ENCODE peak calls at places on chromosomes 6 and 20, in ten cellular contexts. V is GM23248, J is HepG2, U is PC-9, D is PC-3, C is fibroblast of lung, L is H1, S is H9, G is GM12878, Z is neural progenitor cell. O is an unnamed sample. For H3K9me3, the result is how much of the 10 kb centered on the place peaks cover.

GRCh38 chr6:80639243-80639642 is 532.8 kb downstream of the BCKDHB start:
- DNase-seq in V (no peak), S (no peak), L (no peak), J (no peak), G (no peak), D (no peak), C (peak), U (no peak), Z (no peak), O (no peak)

GRCh38 chr6:138036955-138037592 is 70.1 kb downstream of the PERP start:
- DNase-seq in U (no peak), J (no peak), L (no peak), D (peak), Z (no peak), V (peak), G (no peak), S (no peak), C (no peak), O (no peak)

GRCh38 chr6:133499662-133500061 is 258.5 kb downstream of the EYA4 start:
- DNase-seq in L (no peak), V (no peak), G (no peak), U (no peak), D (no peak), C (no peak), S (no peak), J (no peak), Z (no peak), O (no peak)

GRCh38 chr20:34022154-34022842 is 28.6 kb downstream of the RALY start:
- DNase-seq in S (no peak), D (peak), G (peak), U (no peak), J (peak), V (peak), C (no peak), Z (peak), L (no peak), O (no peak)

GRCh38 chr6:37491161-37491829 is 8.4 kb downstream of the CCDC167 start:
- DNase-seq in U (no peak), Z (no peak), G (no peak), C (no peak), J (no peak), D (no peak), V (no peak), L (no peak), S (peak), O (no peak)

GRCh38 chr20:59585714-59586404 is 18.5 kb upstream of the PHACTR3 start:
- DNase-seq in L (no peak), Z (no peak), U (no peak), G (no peak), D (no peak), J (no peak), V (no peak), S (no peak), C (no peak), O (no peak)

GRCh38 chr6:48826884-48827701 is 636.0 kb downstream of the MMUT start:
- DNase-seq in S (no peak), G (no peak), D (peak), Z (no peak), C (peak), L (no peak), U (peak), V (peak), J (no peak), O (no peak)

GRCh38 chr6:16909599-16910360 is 148.5 kb upstream of the ATXN1 start:
- DNase-seq in C (peak), G (no peak), V (peak), Z (no peak), S (no peak), L (no peak), U (peak), D (peak), J (no peak), O (no peak)

GRCh38 chr6:104527761-104528415 is 331.8 kb downstream of the HACE1 start:
- DNase-seq in J (peak), G (no peak), D (peak), U (no peak), Z (peak), L (peak), V (peak), S (peak), C (peak), O (no peak)

GRCh38 chr6:11333292-11333849 is 100.9 kb upstream of the NEDD9 start:
- DNase-seq in J (no peak), C (no peak), Z (no peak), S (peak), G (no peak), L (no peak), V (no peak), D (no peak), U (no peak), O (no peak)

GRCh38 chr20:6613280-6613861 is 154.1 kb upstream of the BMP2 start:
- DNase-seq in L (no peak), C (no peak), Z (no peak), U (no peak), J (no peak), V (no peak), D (peak), S (no peak), G (no peak), O (no peak)

GRCh38 chr6:80214436-80215022 is 108.1 kb downstream of the BCKDHB start:
- DNase-seq in V (peak), Z (peak), J (peak), L (no peak), C (peak), S (no peak), G (no peak), D (peak), U (no peak), O (peak)

GRCh38 chr6:142844065-142844755 is 100.8 kb downstream of the HIVEP2 start:
- DNase-seq in S (no peak), J (no peak), U (no peak), L (no peak), V (peak), Z (no peak), D (peak), G (no peak), C (peak), O (no peak)

GRCh38 chr6:82877213-82878195 is 188.1 kb downstream of the UBE3D start:
- DNase-seq in C (peak), D (peak), G (no peak), Z (no peak), J (no peak), S (no peak), U (peak), L (no peak), V (no peak), O (no peak)

GRCh38 chr6:85124472-85125428 is 325.1 kb upstream of the NT5E start:
- DNase-seq in G (no peak), S (no peak), D (no peak), L (no peak), Z (no peak), C (no peak), V (peak), J (no peak), U (no peak), O (no peak)

GRCh38 chr6:105170066-105170465 is 9.7 kb downstream of the POPDC3 start:
- DNase-seq in Z (no peak), V (peak), S (no peak), L (no peak), D (no peak), J (no peak), G (no peak), C (peak), U (no peak), O (no peak)

GRCh38 chr6:31473780-31474725 is 23.9 kb upstream of the MICB start:
- DNase-seq in D (peak), V (peak), U (peak), L (peak), C (peak), Z (no peak), S (peak), G (no peak), J (no peak), O (no peak)

GRCh38 chr20:37821691-37822655 is 81.0 kb upstream of the VSTM2L start:
- DNase-seq in G (no peak), J (no peak), U (no peak), C (peak), D (no peak), S (no peak), L (no peak), Z (no peak), V (peak), O (no peak)

GRCh38 chr20:17878912-17879602 is 89.5 kb downstream of the SNX5 start:
- DNase-seq in D (no peak), Z (no peak), U (no peak), C (no peak), S (no peak), V (no peak), L (no peak), J (no peak), G (no peak), O (no peak)

GRCh38 chr6:168717491-168717890 is 276.5 kb downstream of the SMOC2 start:
- DNase-seq in Z (no peak), D (no peak), L (no peak), G (no peak), V (no peak), S (no peak), U (no peak), C (no peak), J (no peak), O (no peak)

GRCh38 chr6:22020299-22020998 is 276.4 kb downstream of the PRL start:
- DNase-seq in U (no peak), L (no peak), Z (no peak), J (no peak), C (no peak), V (no peak), G (no peak), D (no peak), S (no peak), O (no peak)

GRCh38 chr20:58627212-58628072 is 23.6 kb upstream of the STX16 start:
- DNase-seq in V (no peak), C (no peak), G (no peak), L (no peak), S (no peak), U (no peak), D (no peak), J (no peak), Z (no peak), O (no peak)

GRCh38 chr20:38673731-38674177 is 50.5 kb upstream of the SLC32A1 start:
- DNase-seq in L (no peak), D (no peak), J (no peak), S (peak), Z (peak), U (no peak), V (peak), G (no peak), C (peak), O (no peak)

GRCh38 chr6:12962529-12962928 is 246.0 kb downstream of the PHACTR1 start:
- DNase-seq in L (no peak), U (no peak), G (no peak), D (no peak), C (no peak), Z (no peak), J (no peak), S (no peak), V (no peak), O (no peak)

GRCh38 chr6:71444222-71444621 is 155.6 kb downstream of the OGFRL1 start:
- DNase-seq in S (no peak), G (no peak), U (no peak), L (no peak), D (peak), Z (no peak), J (peak), V (no peak), C (no peak), O (no peak)

GRCh38 chr20:46000571-46001145 is 8.1 kb upstream of the MMP9 start:
- DNase-seq in C (no peak), D (no peak), U (no peak), Z (no peak), J (no peak), V (no peak), S (no peak), G (no peak), L (no peak), O (no peak)

GRCh38 chr6:14274552-14275492 is 157.2 kb downstream of the CD83 start:
- DNase-seq in L (no peak), J (no peak), D (peak), C (peak), U (peak), G (no peak), V (no peak), S (peak), Z (no peak), O (no peak)

GRCh38 chr6:43095939-43096338 is 19.8 kb downstream of the PTK7 start:
- DNase-seq in S (peak), G (no peak), J (no peak), D (no peak), V (no peak), U (peak), Z (no peak), C (no peak), L (no peak), O (no peak)
- H3K4me2 ChIP-seq in S (no peak), G (peak), J (peak), D (peak), V (peak), U (peak), Z (peak), C (peak), L (no peak), O (no peak)

DNA sequence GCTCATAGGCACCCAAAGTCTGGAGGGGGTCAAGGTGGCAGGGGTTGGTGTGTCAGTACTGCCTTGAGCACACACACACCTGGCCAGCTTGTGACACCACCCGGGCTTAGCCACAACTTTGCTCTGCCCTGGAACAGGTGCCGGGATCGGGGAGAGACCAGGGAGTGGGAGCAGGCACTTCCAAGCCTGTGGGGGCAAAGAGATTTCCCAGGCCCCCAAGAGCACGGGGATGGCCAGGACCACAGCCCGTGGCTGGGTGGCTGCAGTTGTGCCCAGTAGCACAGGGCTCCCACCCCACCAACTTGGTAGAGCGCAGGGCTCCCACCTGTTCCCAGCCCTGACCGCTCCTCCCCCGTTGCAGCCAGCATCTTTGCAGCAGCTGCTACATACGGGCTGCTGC is 40.4 kb downstream of the WASF1 start:
- DNase-seq in C (no peak), J (no peak), Z (no peak), U (no peak), L (no peak), G (no peak), S (no peak), D (no peak), V (no peak), O (no peak)
- H3K9me3 ChIP-seq in C (under half), J (under half), Z (under half), U (under half), L (under half), G (under half), S (under half), D (under half), V (under half), O (under half)

DNA sequence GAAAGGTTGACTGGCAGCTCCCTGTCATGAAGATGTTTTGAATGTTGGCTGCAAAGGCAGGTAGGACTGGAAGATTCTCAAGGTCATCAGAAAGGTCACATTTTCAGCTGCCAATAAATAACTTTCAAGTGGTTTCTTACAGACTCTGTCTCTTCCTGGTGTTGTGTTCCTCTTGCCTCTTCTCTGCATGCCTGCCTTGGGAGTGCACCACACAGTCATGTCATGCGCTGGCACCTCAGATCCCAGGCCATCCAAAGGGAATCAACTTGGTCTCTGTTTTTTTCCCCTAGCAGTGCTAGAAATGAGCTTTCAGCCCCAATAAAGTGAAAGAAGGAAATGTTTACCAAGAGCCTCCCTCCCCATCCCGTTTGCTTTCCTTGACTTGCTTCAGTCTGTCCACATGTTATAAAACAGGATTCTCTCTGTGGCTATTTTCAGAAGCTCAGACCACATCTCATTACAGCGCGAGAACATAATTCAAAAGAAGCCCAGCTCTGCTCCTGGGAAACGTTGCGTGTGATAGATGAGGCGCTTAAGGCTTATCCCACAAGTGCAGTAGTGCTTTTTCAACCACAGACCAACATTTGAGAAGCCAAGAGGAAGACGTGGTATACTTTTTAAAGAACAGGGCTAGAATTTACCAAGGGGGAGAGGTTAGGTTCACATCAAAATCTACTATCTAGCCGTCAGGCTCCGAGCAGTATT is 239.3 kb downstream of the SLC24A3 start:
- DNase-seq in G (no peak), V (no peak), U (no peak), Z (no peak), L (no peak), C (no peak), J (no peak), D (no peak), S (no peak), O (no peak)
- H3K4me2 ChIP-seq in G (no peak), V (no peak), U (no peak), Z (no peak), L (no peak), C (no peak), J (no peak), D (no peak), S (no peak), O (no peak)

GRCh38 chr6:30283761-30284160 is 43.0 kb upstream of the TRIM39 start:
- DNase-seq in D (no peak), S (no peak), J (no peak), L (no peak), Z (no peak), V (no peak), G (no peak), C (no peak), U (no peak), O (no peak)
- H3K9me3 ChIP-seq in D (under half), S (under half), J (half or more), L (half or more), Z (half or more), V (under half), G (under half), C (under half), U (half or more), O (under half)